ENCODE peak calls at places on chromosomes 1 and 21, in five cellular contexts. T is pancreas; G is psoas muscle; V is adrenal gland; R is CD8-positive, alpha-beta memory T cell. D is an unnamed sample. For H3K9me3, the result is how much of the 10 kb centered on the place peaks cover.

GRCh38 chr1:186680031-186681012 is at the start of gene PTGS2:
- DNase-seq in T (peak), G (peak), V (peak), R (no peak), D (peak)

GRCh38 chr1:36973056-36973455 is 61.3 kb downstream of the GRIK3 start:
- DNase-seq in T (no peak), G (no peak), V (no peak), R (no peak), D (no peak)

GRCh38 chr1:183912265-183912886 is 107.5 kb downstream of the RGL1 start:
- DNase-seq in T (no peak), G (no peak), V (no peak), R (no peak), D (no peak)

GRCh38 chr1:204446413-204447111 is 34.9 kb upstream of the PPP1R15B start:
- DNase-seq in T (peak), G (peak), V (peak), R (peak), D (peak)

GRCh38 chr1:46755121-46755520 is 36.2 kb upstream of the EFCAB14 start:
- DNase-seq in T (no peak), G (no peak), V (no peak), R (no peak), D (no peak)

GRCh38 chr21:14995695-14996490 is 68.9 kb downstream of the NRIP1 start:
- DNase-seq in T (no peak), G (no peak), V (peak), R (no peak), D (no peak)

GRCh38 chr1:206495011-206495461 is 12.3 kb upstream of the RASSF5 start:
- DNase-seq in T (no peak), G (no peak), V (no peak), R (no peak), D (no peak)

GRCh38 chr1:41528726-41529605 is 44.5 kb upstream of the EDN2 start:
- DNase-seq in T (no peak), G (no peak), V (no peak), R (no peak), D (peak)

GRCh38 chr21:39913651-39914145 is 46.5 kb downstream of the PCP4 start:
- DNase-seq in T (no peak), G (no peak), V (no peak), R (no peak), D (no peak)

GRCh38 chr1:230858918-230859819 is 9.2 kb downstream of the C1orf198 start:
- DNase-seq in T (no peak), G (no peak), V (no peak), R (no peak), D (no peak)

GRCh38 chr1:107620753-107621152 is 344.2 kb downstream of the VAV3 start:
- DNase-seq in T (no peak), G (no peak), V (no peak), R (no peak), D (no peak)

GRCh38 chr1:55768345-55768952 is 553.3 kb upstream of the USP24 start:
- DNase-seq in T (no peak), G (no peak), V (no peak), R (no peak), D (no peak)

GRCh38 chr21:39979321-39979720 is 112.1 kb downstream of the PCP4 start:
- DNase-seq in T (no peak), G (no peak), V (no peak), R (no peak), D (no peak)

GRCh38 chr1:155080250-155081228 is 1.9 kb downstream of the EFNA3 start:
- DNase-seq in T (peak), G (no peak), V (no peak), R (peak), D (peak)

GRCh38 chr1:64087768-64088167 is 115.7 kb upstream of the UBE2U start:
- DNase-seq in T (no peak), G (no peak), V (no peak), R (no peak), D (no peak)

GRCh38 chr1:186236921-186237320 is 138.1 kb downstream of the TPR start:
- DNase-seq in T (no peak), G (no peak), V (no peak), R (no peak), D (no peak)

GRCh38 chr1:214694769-214695168 is 91.8 kb downstream of the CENPF start:
- DNase-seq in T (no peak), G (no peak), V (no peak), R (no peak), D (no peak)

GRCh38 chr21:37711294-37711844 is 204.9 kb downstream of the KCNJ6 start:
- DNase-seq in T (no peak), G (no peak), V (no peak), R (no peak), D (no peak)

GRCh38 chr1:33302325-33302724 is 18.6 kb downstream of the A3GALT2 start:
- DNase-seq in T (no peak), G (no peak), V (no peak), R (no peak), D (peak)

GRCh38 chr1:239125888-239126287 is 260.5 kb upstream of the CHRM3 start:
- DNase-seq in T (no peak), G (no peak), V (no peak), R (no peak), D (no peak)

GRCh38 chr21:42219606-42220137 is 732 bp downstream of the ABCG1 start:
- DNase-seq in T (peak), G (peak), V (peak), R (no peak), D (peak)

GRCh38 chr1:51306950-51307349 is 23.4 kb downstream of the TTC39A start:
- DNase-seq in T (no peak), G (no peak), V (no peak), R (no peak), D (no peak)

GRCh38 chr1:235266967-235267366 is 61.0 kb downstream of the ARID4B start:
- DNase-seq in T (no peak), G (no peak), V (no peak), R (no peak), D (no peak)

GRCh38 chr1:228770779-228771223 is 35.5 kb downstream of the RHOU start:
- DNase-seq in T (no peak), G (no peak), V (no peak), R (no peak), D (peak)

GRCh38 chr1:236185687-236186086 is 43.3 kb downstream of the GPR137B start:
- DNase-seq in T (no peak), G (no peak), V (no peak), R (no peak), D (no peak)

GRCh38 chr1:155134322-155134721 is 1.3 kb upstream of the SLC50A1 start:
- DNase-seq in T (peak), G (no peak), V (no peak), R (no peak), D (peak)

GRCh38 chr1:152141971-152142584 is 16.9 kb downstream of the RPTN start:
- DNase-seq in T (no peak), G (peak), V (peak), R (no peak), D (peak)

GRCh38 chr1:164713446-164714204 is 154.6 kb downstream of the PBX1 start:
- DNase-seq in T (no peak), G (no peak), V (no peak), R (no peak), D (no peak)

GRCh38 chr1:29591601-29592260 is 355.4 kb downstream of the PTPRU start:
- DNase-seq in T (no peak), G (no peak), V (no peak), R (no peak), D (no peak)

GRCh38 chr1:220884109-220884980 is 5.1 kb downstream of the HLX start:
- DNase-seq in T (peak), G (no peak), V (no peak), R (no peak), D (no peak)

GRCh38 chr1:205798577-205798976 is 14.4 kb downstream of the SLC41A1 start:
- DNase-seq in T (no peak), G (no peak), V (no peak), R (no peak), D (no peak)

GRCh38 chr1:182662121-182662890 is 22.1 kb downstream of the RGS8 start:
- DNase-seq in T (no peak), G (no peak), V (no peak), R (no peak), D (no peak)

DNA sequence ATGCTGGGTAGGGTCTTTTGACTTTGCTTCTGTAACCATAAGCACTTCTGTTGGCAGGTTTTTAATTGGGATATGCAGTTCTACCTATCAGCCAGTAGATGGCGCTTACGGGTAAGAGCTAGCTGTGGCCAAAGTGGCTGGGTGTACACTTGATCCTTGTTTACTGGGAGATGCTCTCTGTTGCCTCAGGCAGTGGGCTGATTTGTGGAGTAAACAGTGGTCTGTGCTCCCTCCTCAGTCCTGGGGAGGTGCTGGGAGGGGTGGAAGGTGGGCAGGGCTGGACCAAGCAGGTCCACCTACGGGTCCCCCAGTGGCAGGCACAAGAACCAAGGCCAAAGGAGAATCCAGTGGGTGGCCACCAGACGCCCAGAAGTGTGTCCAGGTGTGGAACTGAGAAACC is 43.4 kb downstream of the RALGPS2 start:
- DNase-seq in T (no peak), G (no peak), V (no peak), R (no peak), D (no peak)
- H3K9me3 ChIP-seq in T (under half), G (under half), V (under half), R (under half), D (under half)

GRCh38 chr1:71228727-71229371 is 148.0 kb upstream of the ZRANB2 start:
- DNase-seq in T (no peak), G (no peak), V (no peak), R (no peak), D (no peak)
- H3K4me3 ChIP-seq in T (no peak), G (no peak), V (no peak), R (no peak), D (no peak)

GRCh38 chr1:12634156-12634555 is 9.7 kb upstream of the AADACL4 start:
- DNase-seq in T (no peak), G (no peak), V (no peak), R (no peak), D (no peak)

GRCh38 chr1:12636098-12636950 is 7.6 kb upstream of the AADACL4 start:
- DNase-seq in T (no peak), G (peak), V (no peak), R (no peak), D (no peak)

GRCh38 chr1:12637693-12638092 is 6.2 kb upstream of the AADACL4 start:
- DNase-seq in T (no peak), G (no peak), V (no peak), R (no peak), D (no peak)

GRCh38 chr1:12631571-12631970 is 12.3 kb upstream of the AADACL4 start:
- DNase-seq in T (no peak), G (no peak), V (no peak), R (no peak), D (no peak)

DNA sequence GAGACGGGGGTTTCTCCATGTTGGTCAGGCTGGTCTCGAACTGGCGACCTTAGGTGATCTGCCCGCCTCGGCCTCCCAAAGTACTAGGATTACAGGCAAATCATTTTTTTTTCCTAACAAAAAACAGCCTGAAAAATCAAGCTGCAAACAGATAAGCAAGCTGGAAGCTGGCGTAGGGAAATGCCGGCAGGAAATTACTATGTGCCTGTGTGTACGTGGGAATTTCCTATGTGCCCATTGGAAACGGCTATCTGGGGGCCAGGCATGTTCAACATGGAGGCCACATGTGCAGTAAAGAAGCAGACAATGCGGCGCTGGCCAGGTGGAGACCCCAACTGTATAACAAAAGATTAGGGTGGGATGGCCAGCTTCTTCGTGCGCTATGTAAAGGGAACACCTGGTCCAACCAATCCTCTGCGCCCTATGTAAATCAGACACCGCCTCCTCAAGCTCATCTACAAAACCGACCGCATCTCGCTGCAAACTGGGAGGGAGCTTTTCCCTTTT is 9.1 kb upstream of the AADACL4 start:
- DNase-seq in T (no peak), G (no peak), V (no peak), R (no peak), D (no peak)
- H3K27ac ChIP-seq in T (no peak), G (peak), V (no peak), R (no peak), D (no peak)

DNA sequence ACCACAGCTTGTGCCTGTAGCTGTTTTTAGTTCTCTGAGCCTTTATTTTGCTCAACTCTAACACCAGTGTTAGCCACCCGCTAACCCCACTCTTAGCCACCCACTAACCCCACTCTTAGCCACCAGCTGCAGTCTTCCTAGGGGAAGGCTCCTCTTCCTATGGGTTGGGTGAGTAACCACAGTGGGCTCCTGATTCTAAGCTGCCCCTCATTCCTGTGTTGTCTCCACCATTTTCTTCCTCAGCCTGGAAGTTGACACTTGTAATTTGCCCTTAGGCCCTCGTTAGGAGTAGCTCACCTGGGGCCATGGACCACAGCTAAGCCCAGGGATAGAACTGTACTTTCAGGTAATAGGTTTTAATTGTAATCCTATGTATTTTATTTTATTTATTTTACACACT is 782.9 kb upstream of the TPTE start:
- DNase-seq in T (no peak), G (no peak), V (no peak), R (no peak), D (no peak)
- H3K9me3 ChIP-seq in T (under half), G (under half), V (under half), R (under half), D (under half)

GRCh38 chr1:247347395-247348222 is 15.9 kb upstream of the ZNF496 start:
- DNase-seq in T (peak), G (peak), V (no peak), R (no peak), D (no peak)
- H3K4me3 ChIP-seq in T (no peak), G (peak), V (no peak), R (no peak), D (no peak)

GRCh38 chr1:227432981-227433380 is 114.7 kb upstream of the CDC42BPA start:
- DNase-seq in T (no peak), G (no peak), V (no peak), R (no peak), D (no peak)

GRCh38 chr1:227428803-227429202 is 110.5 kb upstream of the CDC42BPA start:
- DNase-seq in T (no peak), G (no peak), V (no peak), R (no peak), D (no peak)

GRCh38 chr1:227427411-227427810 is 109.1 kb upstream of the CDC42BPA start:
- DNase-seq in T (no peak), G (no peak), V (no peak), R (no peak), D (no peak)

GRCh38 chr1:227432181-227432535 is 113.9 kb upstream of the CDC42BPA start:
- DNase-seq in T (no peak), G (no peak), V (no peak), R (no peak), D (no peak)

GRCh38 chr1:227429447-227430359 is 111.4 kb upstream of the CDC42BPA start:
- DNase-seq in T (no peak), G (peak), V (no peak), R (no peak), D (no peak)
- H3K27ac ChIP-seq in T (peak), G (peak), V (no peak), R (no peak), D (no peak)

GRCh38 chr21:10627316-10627863 is 106.0 kb downstream of the TPTE start:
- DNase-seq in T (no peak), G (no peak), V (no peak), R (no peak), D (no peak)
- H3K9me3 ChIP-seq in T (under half), G (under half), V (under half), R (under half), D (under half)

DNA sequence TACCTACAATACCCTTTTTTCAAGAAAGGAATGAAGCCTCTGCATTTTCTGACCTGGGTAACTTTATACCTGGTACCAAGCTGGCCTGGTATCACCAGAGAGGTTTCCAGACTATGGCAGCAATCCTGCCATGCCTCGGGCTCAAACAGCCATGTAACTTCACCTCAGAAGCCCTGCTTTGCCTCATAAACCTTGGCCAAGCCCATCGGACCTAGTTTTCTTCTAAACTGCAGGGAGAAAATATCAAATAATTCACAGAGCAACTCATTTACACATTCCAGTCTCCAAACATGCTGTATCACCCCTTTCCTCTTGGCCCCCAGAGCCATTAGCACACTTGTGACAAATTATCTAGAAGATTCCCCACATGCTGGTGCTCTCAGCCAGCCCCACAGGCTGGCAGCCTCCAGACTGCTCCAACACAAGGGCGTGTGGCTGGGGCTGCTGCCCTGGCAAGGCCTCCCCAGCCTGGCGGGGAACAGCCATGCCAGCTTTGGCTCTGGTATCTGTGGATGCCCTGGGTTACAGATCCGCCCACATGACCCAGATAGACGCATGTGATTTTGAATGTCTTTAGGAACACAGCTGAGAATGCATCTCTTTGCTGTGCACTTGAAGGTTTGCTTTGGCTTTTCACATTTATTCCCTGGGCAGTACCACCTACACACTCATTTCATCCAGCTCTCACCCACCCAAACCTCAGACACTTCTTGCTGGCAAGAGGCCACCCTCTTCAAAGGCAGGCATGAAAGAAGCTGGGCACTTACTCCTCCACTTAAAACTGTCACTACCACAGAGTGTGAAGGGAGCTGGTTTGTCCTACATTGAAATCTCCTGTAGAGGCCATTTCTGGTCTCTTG is 70.0 kb upstream of the BCAR3 start:
- DNase-seq in T (no peak), G (peak), V (peak), R (no peak), D (peak)
- H3K4me3 ChIP-seq in T (no peak), G (no peak), V (no peak), R (no peak), D (no peak)